ENCODE peak calls at places on chromosomes 1 and 21, in nine cellular contexts. X, M, J, P, E, G, T, B and C are unnamed samples.

GRCh38 chr1:213244664-213245091 is 193.6 kb downstream of the RPS6KC1 start:
- DNase-seq in E (no peak), G (peak), J (peak), M (no peak), B (no peak), X (no peak), P (peak), T (peak), C (peak)

GRCh38 chr21:38952890-38953289 is 147.2 kb downstream of the ETS2 start:
- DNase-seq in M (no peak), J (no peak), X (no peak), T (no peak), E (no peak), B (no peak), G (no peak), P (no peak), C (no peak)

GRCh38 chr1:27566462-27567182 is 37.3 kb downstream of the AHDC1 start:
- DNase-seq in E (no peak), T (no peak), P (no peak), G (no peak), M (no peak), J (no peak), B (no peak), X (no peak), C (no peak)

GRCh38 chr1:197685785-197686184 is 89.5 kb downstream of the DENND1B start:
- DNase-seq in X (no peak), E (no peak), J (no peak), M (no peak), B (no peak), G (no peak), T (no peak), P (no peak), C (no peak)

GRCh38 chr1:96145486-96145885 is 576.1 kb upstream of the PTBP2 start:
- DNase-seq in P (no peak), J (no peak), E (no peak), B (no peak), M (no peak), T (no peak), X (no peak), G (no peak), C (peak)

GRCh38 chr1:55040083-55040952 is 970 bp downstream of the PCSK9 start:
- DNase-seq in M (no peak), X (peak), B (no peak), E (no peak), J (no peak), T (no peak), G (no peak), P (no peak), C (no peak)

GRCh38 chr1:154567386-154568164 is at the start of gene CHRNB2:
- DNase-seq in B (peak), X (peak), M (no peak), G (peak), P (peak), E (peak), J (peak), T (no peak), C (peak)

GRCh38 chr1:206753141-206753540 is 17.4 kb upstream of the IL19 start:
- DNase-seq in M (no peak), E (no peak), G (no peak), B (no peak), X (no peak), J (no peak), T (no peak), P (no peak), C (peak)

GRCh38 chr1:199010933-199011332 is 372.1 kb downstream of the PTPRC start:
- DNase-seq in T (peak), P (no peak), J (no peak), X (no peak), E (no peak), G (no peak), B (no peak), M (no peak), C (peak)

GRCh38 chr21:42426876-42427480 is 23.3 kb downstream of the UBASH3A start:
- DNase-seq in B (no peak), J (no peak), X (no peak), M (no peak), G (no peak), T (no peak), P (no peak), E (no peak), C (no peak)

GRCh38 chr1:1089731-1090423 is 15.8 kb upstream of the RNF223 start:
- DNase-seq in X (no peak), J (no peak), E (no peak), B (no peak), T (no peak), G (no peak), P (no peak), M (no peak), C (no peak)

GRCh38 chr1:100955322-100955721 is 59.4 kb downstream of the SLC30A7 start:
- DNase-seq in P (no peak), G (no peak), M (no peak), E (no peak), T (peak), B (no peak), X (no peak), J (no peak), C (peak)

GRCh38 chr1:6265173-6265572 is 4.3 kb upstream of the GPR153 start:
- DNase-seq in M (no peak), B (no peak), J (no peak), G (no peak), E (no peak), T (no peak), X (no peak), P (no peak), C (no peak)

GRCh38 chr1:41846595-41846994 is 72.1 kb downstream of the HIVEP3 start:
- DNase-seq in X (no peak), J (no peak), M (no peak), T (no peak), E (no peak), B (no peak), P (no peak), G (no peak), C (peak)

GRCh38 chr1:93596329-93597089 is 85.1 kb downstream of the BCAR3 start:
- DNase-seq in T (no peak), B (no peak), X (no peak), J (peak), E (no peak), M (no peak), P (no peak), G (no peak), C (no peak)

GRCh38 chr1:230728710-230729392 is 14.9 kb upstream of the AGT start:
- DNase-seq in P (no peak), M (no peak), B (no peak), J (no peak), E (no peak), G (no peak), X (no peak), T (no peak), C (no peak)

GRCh38 chr21:25934130-25934529 is 199.4 kb downstream of the GABPA start:
- DNase-seq in G (no peak), X (no peak), M (no peak), P (no peak), B (no peak), E (no peak), T (no peak), J (no peak), C (peak)

GRCh38 chr21:29674343-29674742 is 265.5 kb downstream of the GRIK1 start:
- DNase-seq in B (no peak), E (no peak), M (no peak), X (no peak), T (no peak), J (no peak), G (no peak), P (no peak), C (no peak)

GRCh38 chr1:96306809-96307208 is 414.8 kb upstream of the PTBP2 start:
- DNase-seq in G (no peak), E (no peak), X (no peak), T (no peak), J (no peak), B (no peak), P (no peak), M (no peak), C (peak)

GRCh38 chr21:38955495-38955894 is 149.8 kb downstream of the ETS2 start:
- DNase-seq in G (no peak), X (peak), P (no peak), J (peak), M (no peak), E (no peak), B (no peak), T (no peak), C (no peak)

GRCh38 chr1:109980324-109981127 is 4.0 kb upstream of the AHCYL1 start:
- DNase-seq in E (no peak), T (no peak), B (no peak), X (peak), P (no peak), G (no peak), J (peak), M (no peak), C (no peak)

GRCh38 chr21:32246571-32246970 is 32.3 kb downstream of the MIS18A start:
- DNase-seq in J (no peak), M (peak), X (no peak), B (no peak), G (no peak), T (no peak), E (no peak), P (no peak), C (no peak)

GRCh38 chr1:156801409-156802121 is 15.1 kb downstream of the SH2D2A start:
- DNase-seq in J (no peak), P (no peak), E (no peak), M (no peak), G (no peak), B (no peak), T (peak), X (no peak), C (peak)

GRCh38 chr1:169019419-169020058 is 87.0 kb upstream of the ATP1B1 start:
- DNase-seq in B (no peak), P (no peak), J (no peak), T (no peak), X (peak), E (no peak), G (no peak), M (no peak), C (no peak)

GRCh38 chr1:25343872-25344271 is 5.7 kb downstream of the TMEM50A start:
- DNase-seq in X (no peak), T (no peak), M (no peak), E (no peak), B (no peak), J (no peak), P (no peak), G (no peak), C (peak)